ENCODE peak calls at places on chromosome 4, in four cellular contexts. U is transverse colon, S is Peyer's patch, X is neuronal stem cell. J is an unnamed sample.
A peak's percentile ranks its signal among the peaks of the same experiment; 100 is the strongest.

GRCh38 chr4:67727124-67727850 is 26.3 kb upstream of the UBA6 start:
- DNase-seq in U (no peak), S (no peak), X (no peak), J (no peak)

GRCh38 chr4:835148-836002 is 9.4 kb upstream of the CPLX1 start:
- DNase-seq in U (peak; percentile 38), S (no peak), X (no peak), J (no peak)

GRCh38 chr4:155822572-155822971 is 43.5 kb downstream of the ASIC5 start:
- DNase-seq in U (no peak), S (no peak), X (no peak), J (no peak)

GRCh38 chr4:183505556-183506388 is 914 bp downstream of the ING2 start:
- DNase-seq in U (peak; percentile 88), S (peak; percentile 87), X (peak; percentile 81), J (peak; percentile 88)

GRCh38 chr4:87006531-87007344 is 71.9 kb downstream of the AFF1 start:
- DNase-seq in U (peak; percentile 94), S (peak; percentile 93), X (peak; percentile 97), J (peak; percentile 95)

GRCh38 chr4:169251291-169252235 is 19.2 kb downstream of the SH3RF1 start:
- DNase-seq in U (peak; percentile 51), S (no peak), X (no peak), J (no peak)

GRCh38 chr4:47195706-47196105 is 164.3 kb downstream of the GABRB1 start:
- DNase-seq in U (no peak), S (no peak), X (no peak), J (no peak)

GRCh38 chr4:4641661-4642180 is 99.9 kb upstream of the STX18 start:
- DNase-seq in U (no peak), S (no peak), X (no peak), J (no peak)

GRCh38 chr4:182917182-182918043 is at the start of gene DCTD:
- DNase-seq in U (peak; percentile 83), S (peak; percentile 88), X (peak; percentile 70), J (peak; percentile 77)

GRCh38 chr4:80097395-80098177 is 24.6 kb upstream of the ANTXR2 start:
- DNase-seq in U (peak; percentile 12), S (no peak), X (no peak), J (peak; percentile 65)

GRCh38 chr4:65083076-65083475 is 587.2 kb downstream of the EPHA5 start:
- DNase-seq in U (no peak), S (no peak), X (no peak), J (no peak)

GRCh38 chr4:181688886-181689285 is 554.3 kb upstream of the TENM3 start:
- DNase-seq in U (no peak), S (no peak), X (no peak), J (no peak)

GRCh38 chr4:88526221-88526815 is 2.7 kb upstream of the PYURF start:
- DNase-seq in U (no peak), S (no peak), X (no peak), J (no peak)

GRCh38 chr4:53150631-53151488 is 215.0 kb downstream of the SCFD2 start:
- DNase-seq in U (no peak), S (no peak), X (no peak), J (no peak)

GRCh38 chr4:3480528-3481112 is 17.5 kb downstream of the DOK7 start:
- DNase-seq in U (peak; percentile 76), S (peak; percentile 70), X (peak; percentile 85), J (peak; percentile 78)

GRCh38 chr4:16582526-16582925 is 315.9 kb downstream of the LDB2 start:
- DNase-seq in U (no peak), S (no peak), X (no peak), J (no peak)

GRCh38 chr4:53653484-53654053 is 62.3 kb upstream of the LNX1 start:
- DNase-seq in U (peak; percentile 38), S (no peak), X (no peak), J (no peak)

GRCh38 chr4:88533088-88533790 is 9.7 kb upstream of the PYURF start:
- DNase-seq in U (no peak), S (no peak), X (no peak), J (no peak)

GRCh38 chr4:878796-879729 is 53.1 kb downstream of the GAK start:
- DNase-seq in U (no peak), S (no peak), X (no peak), J (no peak)

GRCh38 chr4:141573678-141574077 is 62.7 kb upstream of the IL15 start:
- DNase-seq in U (no peak), S (no peak), X (no peak), J (no peak)

GRCh38 chr4:112315446-112315845 is 18.3 kb downstream of the ALPK1 start:
- DNase-seq in U (no peak), S (no peak), X (no peak), J (no peak)

GRCh38 chr4:112322866-112323265 is 25.7 kb downstream of the ALPK1 start:
- DNase-seq in U (no peak), S (no peak), X (no peak), J (no peak)

GRCh38 chr4:112321768-112322684 is 24.9 kb downstream of the ALPK1 start:
- DNase-seq in U (peak; percentile 73), S (peak; percentile 86), X (peak; percentile 64), J (peak; percentile 69)

GRCh38 chr4:112316333-112316732 is 19.2 kb downstream of the ALPK1 start:
- DNase-seq in U (no peak), S (no peak), X (no peak), J (no peak)

DNA sequence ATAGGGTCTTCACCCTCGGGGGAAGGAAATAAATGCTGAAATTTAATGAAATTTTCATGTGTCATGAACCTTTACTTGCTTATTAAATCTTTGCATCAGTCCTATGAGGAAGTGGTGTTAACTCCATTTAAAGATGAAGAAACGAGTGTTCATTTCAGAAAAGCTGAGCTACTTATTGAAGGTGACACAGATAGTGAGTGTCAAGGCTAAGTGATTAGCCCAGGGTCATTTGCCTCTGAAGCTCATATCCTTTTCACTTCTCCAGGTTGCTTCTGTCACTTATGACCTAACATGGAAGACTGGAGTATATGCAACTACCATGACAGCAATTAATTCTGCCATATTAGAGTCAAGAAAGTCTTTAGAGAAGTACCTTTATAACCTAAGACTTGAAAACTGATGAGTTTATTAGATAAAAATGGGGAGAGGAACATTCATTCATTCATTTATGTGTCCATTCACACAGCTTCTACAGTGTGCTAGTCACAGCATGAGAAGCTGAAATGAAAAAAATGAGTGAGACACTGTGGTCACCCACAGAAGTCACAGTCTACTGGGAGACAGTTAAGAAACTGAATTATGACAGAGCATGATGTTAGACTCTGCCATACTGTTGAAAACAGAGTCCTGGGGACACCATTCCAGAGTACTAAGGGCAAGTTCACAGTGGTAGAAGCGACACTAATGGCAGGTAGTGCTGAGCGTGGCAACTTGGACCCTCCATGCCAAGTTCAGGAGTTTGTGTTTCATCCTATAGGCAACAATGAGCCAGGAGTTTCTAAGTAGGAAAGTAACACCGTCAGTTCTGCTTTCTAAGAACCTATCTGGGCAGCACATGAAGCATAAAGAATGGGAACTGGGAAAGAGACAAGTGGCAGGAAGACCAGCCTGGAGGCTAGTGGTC is 21.3 kb downstream of the ALPK1 start:
- DNase-seq in U (no peak), S (no peak), X (no peak), J (no peak)
- H3K4me3 ChIP-seq in U (no peak overlapping the region), S (no peak overlapping the region), X (no peak overlapping the region), J (no peak overlapping the region)

GRCh38 chr4:7799723-7800122 is 139.9 kb downstream of the AFAP1 start:
- DNase-seq in U (no peak), S (no peak), X (no peak), J (no peak)
- H3K27me3 ChIP-seq in U (no peaks in the 10 kb centered on the region), S (no peaks in the 10 kb centered on the region), X (peaks cover 2% of the 10 kb centered on the region), J (no peaks in the 10 kb centered on the region)

DNA sequence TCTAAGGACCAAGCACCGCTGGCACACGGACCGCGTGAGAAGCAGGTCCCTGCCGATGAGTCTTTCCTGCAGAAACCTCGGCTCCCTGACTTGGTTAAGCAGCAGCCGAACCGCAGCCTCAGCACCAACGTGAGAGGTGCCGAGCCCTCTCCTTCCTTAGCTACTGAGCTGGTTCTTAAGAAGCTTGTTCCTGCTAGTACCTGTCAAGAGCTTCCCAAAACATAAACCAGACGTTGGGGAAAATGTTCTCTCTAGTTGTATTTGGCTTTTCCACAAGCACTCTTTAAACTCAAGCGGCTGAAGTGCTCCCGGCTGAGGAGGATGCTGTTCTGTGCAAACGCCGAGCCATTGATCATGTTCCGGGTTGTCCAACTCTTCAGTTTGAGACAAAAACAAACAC is 29.3 kb upstream of the TLR3 start:
- DNase-seq in U (no peak), S (no peak), X (no peak), J (no peak)
- H3K4me3 ChIP-seq in U (no peak overlapping the region), S (peak overlapping the region; percentile 7), X (no peak overlapping the region), J (no peak overlapping the region)

DNA sequence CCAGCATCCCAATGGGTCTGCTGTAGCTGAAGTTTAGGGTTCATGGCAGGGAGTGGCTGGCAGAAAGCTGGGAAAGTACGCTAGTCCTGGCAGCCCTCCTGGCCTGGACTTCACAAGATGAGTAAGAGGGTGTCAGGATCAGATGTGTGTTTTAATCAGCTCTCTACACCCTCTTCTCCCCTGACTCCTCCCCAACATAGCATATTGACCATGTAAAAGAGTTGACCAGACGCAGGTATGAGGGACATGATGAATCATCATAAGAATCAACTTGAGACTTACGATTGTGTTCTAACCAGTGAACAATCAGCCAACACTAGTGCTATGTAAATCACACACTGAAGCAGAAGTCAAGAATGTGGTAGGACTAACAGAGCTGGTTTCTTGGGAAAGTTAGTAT is 5.3 kb downstream of the SOWAHB start:
- DNase-seq in U (no peak), S (no peak), X (no peak), J (no peak)
- H3K27me3 ChIP-seq in U (peaks cover 26% of the 10 kb centered on the region), S (no peaks in the 10 kb centered on the region), X (peaks cover 27% of the 10 kb centered on the region), J (peaks cover 2% of the 10 kb centered on the region)

DNA sequence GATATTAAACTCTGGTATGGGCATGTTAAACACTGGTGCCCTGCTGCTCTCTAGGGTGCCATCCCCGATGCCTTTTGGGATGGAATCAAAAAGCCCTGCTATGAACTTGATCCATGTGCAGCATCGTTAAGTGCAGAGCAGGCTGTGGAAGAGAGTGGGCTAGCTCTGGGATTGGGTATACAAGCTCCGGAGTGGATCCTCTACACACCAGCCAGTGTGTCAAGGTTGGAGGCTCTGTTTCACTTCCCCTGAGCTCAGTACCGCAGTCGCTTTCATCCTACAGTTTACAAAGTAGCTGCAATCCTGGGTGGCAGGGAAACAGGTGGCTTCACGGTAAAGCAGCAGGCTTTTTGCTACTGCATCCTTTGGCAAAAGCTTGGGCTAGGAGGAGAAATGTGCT is 108.2 kb upstream of the SLC4A4 start:
- DNase-seq in U (no peak), S (no peak), X (no peak), J (no peak)
- H3K4me3 ChIP-seq in U (no peak overlapping the region), S (no peak overlapping the region), X (no peak overlapping the region), J (peak overlapping the region; percentile 20)

DNA sequence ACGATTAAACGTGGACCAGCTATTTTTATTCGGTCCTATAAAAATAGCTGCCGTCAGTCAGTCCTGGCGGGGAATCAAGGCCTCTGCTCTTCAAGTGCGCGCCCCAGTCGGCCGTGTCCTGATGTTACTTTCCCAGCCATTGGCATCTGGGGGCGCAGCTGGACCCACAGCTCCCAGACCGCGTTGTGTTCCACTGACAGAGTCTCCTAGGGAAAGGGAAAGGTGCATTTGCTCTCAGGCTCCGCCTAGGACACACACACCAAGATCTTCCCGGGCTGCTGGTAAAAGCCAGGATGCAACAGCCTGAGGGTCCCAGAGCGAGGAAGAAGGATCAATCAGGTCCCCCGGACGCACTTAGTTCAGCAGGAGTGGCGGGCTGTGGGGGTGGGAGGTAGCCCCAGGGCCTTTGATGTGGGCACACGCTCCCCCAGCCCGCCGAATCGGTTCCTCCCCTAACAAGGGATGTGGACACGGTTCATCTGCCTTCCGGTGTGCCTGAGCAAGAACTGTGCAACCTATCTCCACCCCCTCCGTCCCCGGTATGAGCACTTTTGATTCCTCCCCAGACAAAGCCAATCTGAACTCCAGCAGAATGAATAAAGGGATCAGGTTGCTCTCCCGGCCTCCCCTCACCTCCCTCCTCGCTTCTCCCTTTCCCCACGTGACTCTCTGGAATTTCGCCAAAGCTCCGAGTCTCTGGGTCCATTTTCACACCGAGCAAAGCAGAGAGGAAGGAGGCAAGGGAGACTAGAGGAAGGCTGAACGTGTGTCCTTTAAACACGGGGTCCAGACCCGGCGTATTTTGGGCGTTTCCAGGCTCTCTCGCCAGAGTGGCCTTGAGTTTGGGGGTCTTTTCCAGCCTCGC is 626 bp upstream of the FRAS1 start:
- DNase-seq in U (peak; percentile 73), S (peak; percentile 37), X (peak; percentile 89), J (peak; percentile 72)
- H3K27me3 ChIP-seq in U (peaks cover 33% of the 10 kb centered on the region), S (no peaks in the 10 kb centered on the region), X (peaks cover 2% of the 10 kb centered on the region), J (no peaks in the 10 kb centered on the region)

J was measured in right atrium auricular region.